ENCODE peak calls at places on chromosomes 4 and X, in eight cellular contexts. S is cardiac muscle cell; N is activated CD8-positive, alpha-beta memory T cell treated with anti-CD3 and anti-CD28 coated beads for 48 hours; Y is lower lobe of right lung; I is skeletal muscle cell; T is SW 1271; A is EL; O is GM04503. J is an unnamed sample.

GRCh38 chrX:20913760-20914159 is 460.5 kb upstream of the CNKSR2 start:
- DNase-seq in O (no peak), T (no peak), A (no peak), N (no peak), I (no peak), S (peak), Y (no peak), J (no peak)

GRCh38 chr4:130576218-130576617 is 1480.3 kb downstream of the C4orf33 start:
- DNase-seq in N (no peak), O (no peak), T (no peak), Y (no peak), I (no peak), S (no peak), A (no peak), J (no peak)

GRCh38 chr4:186190456-186191265 is 706 bp upstream of the CYP4V2 start:
- DNase-seq in Y (no peak), O (no peak), I (no peak), A (peak), N (peak), T (peak), S (peak), J (no peak)

GRCh38 chr4:25928956-25929336 is 14.9 kb downstream of the SMIM20 start:
- DNase-seq in T (no peak), I (peak), O (no peak), S (no peak), N (no peak), Y (no peak), A (peak), J (peak)

GRCh38 chr4:174989791-174990190 is 71.6 kb downstream of the ADAM29 start:
- DNase-seq in O (no peak), Y (no peak), T (no peak), N (no peak), I (no peak), S (no peak), A (no peak), J (no peak)

GRCh38 chr4:137707626-137708025 is 175.3 kb upstream of the PCDH18 start:
- DNase-seq in A (peak), Y (no peak), S (no peak), N (no peak), O (no peak), I (peak), T (no peak), J (no peak)

GRCh38 chr4:38371391-38371851 is 292.6 kb upstream of the KLF3 start:
- DNase-seq in O (peak), Y (no peak), S (no peak), N (no peak), A (peak), T (peak), I (no peak), J (peak)

GRCh38 chr4:13531609-13531998 is 12.7 kb downstream of the NKX3-2 start:
- DNase-seq in N (no peak), S (no peak), A (no peak), T (no peak), I (no peak), Y (no peak), O (no peak), J (no peak)

GRCh38 chrX:50704360-50704759 is 109.6 kb downstream of the SHROOM4 start:
- DNase-seq in S (no peak), O (no peak), T (no peak), A (no peak), I (no peak), N (no peak), Y (no peak), J (no peak)

GRCh38 chr4:93147524-93148212 is 680.9 kb upstream of the ATOH1 start:
- DNase-seq in Y (no peak), A (no peak), I (no peak), S (no peak), T (no peak), O (no peak), N (no peak), J (no peak)

GRCh38 chrX:151970661-151971060 is 3.8 kb downstream of the GABRE start:
- DNase-seq in A (peak), O (peak), N (no peak), Y (peak), S (no peak), I (peak), T (peak), J (peak)

GRCh38 chrX:109199726-109200125 is 282.2 kb downstream of the GUCY2F start:
- DNase-seq in S (no peak), A (peak), O (no peak), I (no peak), T (no peak), Y (no peak), N (no peak), J (no peak)

GRCh38 chr4:54217642-54218486 is 11.2 kb upstream of the PDGFRA start:
- DNase-seq in Y (peak), S (peak), O (no peak), T (peak), A (peak), I (peak), N (no peak), J (peak)

J was measured in GM04504.